ENCODE peak calls at places on chromosome 17, in seven cellular contexts. One of them, this sample, is unnamed.

GRCh38 chr17:4648741-4649140 is 7.3 kb upstream of the ALOX15 start:
- DNase-seq in HS-5: no peak
- DNase-seq in GM20000: no peak
- DNase-seq in hepatic stellate cell: no peak
- DNase-seq in AG04450: no peak
- DNase-seq in cortex of kidney: no peak
- DNase-seq in thoracic aorta: no peak
- DNase-seq in this sample: no peak

GRCh38 chr17:41811549-41812175 is at the start of gene P3H4:
- DNase-seq in HS-5: peak; percentile 26
- DNase-seq in GM20000: peak; percentile 91
- DNase-seq in hepatic stellate cell: peak; percentile 88
- DNase-seq in AG04450: no peak
- DNase-seq in cortex of kidney: no peak
- DNase-seq in thoracic aorta: no peak
- DNase-seq in this sample: peak; percentile 85

GRCh38 chr17:82870541-82870940 is 30.7 kb upstream of the ZNF750 start:
- DNase-seq in HS-5: no peak
- DNase-seq in GM20000: no peak
- DNase-seq in hepatic stellate cell: no peak
- DNase-seq in AG04450: no peak
- DNase-seq in cortex of kidney: no peak
- DNase-seq in thoracic aorta: no peak
- DNase-seq in this sample: no peak

GRCh38 chr17:64591944-64592343 is 70.2 kb downstream of the SMURF2 start:
- DNase-seq in HS-5: no peak
- DNase-seq in GM20000: no peak
- DNase-seq in hepatic stellate cell: no peak
- DNase-seq in AG04450: no peak
- DNase-seq in cortex of kidney: no peak
- DNase-seq in thoracic aorta: no peak
- DNase-seq in this sample: no peak

GRCh38 chr17:69506489-69506888 is 92.0 kb downstream of the MAP2K6 start:
- DNase-seq in HS-5: no peak
- DNase-seq in GM20000: no peak
- DNase-seq in hepatic stellate cell: no peak
- DNase-seq in AG04450: no peak
- DNase-seq in cortex of kidney: no peak
- DNase-seq in thoracic aorta: no peak
- DNase-seq in this sample: no peak

GRCh38 chr17:57130708-57131461 is 45.8 kb downstream of the AKAP1 start:
- DNase-seq in HS-5: peak; percentile 31
- DNase-seq in GM20000: peak; percentile 94
- DNase-seq in hepatic stellate cell: peak; percentile 94
- DNase-seq in AG04450: peak; percentile 46
- DNase-seq in cortex of kidney: no peak
- DNase-seq in thoracic aorta: peak; percentile 66
- DNase-seq in this sample: peak; percentile 90

GRCh38 chr17:65011047-65011446 is 45.5 kb downstream of the GNA13 start:
- DNase-seq in HS-5: no peak
- DNase-seq in GM20000: no peak
- DNase-seq in hepatic stellate cell: no peak
- DNase-seq in AG04450: no peak
- DNase-seq in cortex of kidney: no peak
- DNase-seq in thoracic aorta: no peak
- DNase-seq in this sample: no peak

GRCh38 chr17:67415291-67415690 is 38.2 kb downstream of the PITPNC1 start:
- DNase-seq in HS-5: no peak
- DNase-seq in GM20000: no peak
- DNase-seq in hepatic stellate cell: no peak
- DNase-seq in AG04450: no peak
- DNase-seq in cortex of kidney: no peak
- DNase-seq in thoracic aorta: no peak
- DNase-seq in this sample: no peak

GRCh38 chr17:55567240-55568216 is 56.3 kb upstream of the SMIM36 start:
- DNase-seq in HS-5: no peak
- DNase-seq in GM20000: no peak
- DNase-seq in hepatic stellate cell: no peak
- DNase-seq in AG04450: no peak
- DNase-seq in cortex of kidney: no peak
- DNase-seq in thoracic aorta: no peak
- DNase-seq in this sample: no peak

GRCh38 chr17:9021158-9021984 is at the start of gene NTN1:
- DNase-seq in HS-5: peak; percentile 9
- DNase-seq in GM20000: peak; percentile 93
- DNase-seq in hepatic stellate cell: no peak
- DNase-seq in AG04450: no peak
- DNase-seq in cortex of kidney: no peak
- DNase-seq in thoracic aorta: no peak
- DNase-seq in this sample: peak; percentile 87

This sample was measured in GM10248.